ENCODE peak calls at places on chromosomes 16 and 17, in four cellular contexts. U is stimulated activated CD4-positive, alpha-beta T cell treated with anti-CD3 and anti-CD28 coated beads, Interleukin-4, amount 100 ng/mL, for 24 hours; Q is nephron progenitor cell; Y is substantia nigra. K is an unnamed sample.

GRCh38 chr17:77821114-77821513 is 137.4 kb upstream of the TNRC6C start:
- DNase-seq in Y (no peak), Q (peak), U (no peak), K (no peak)

GRCh38 chr17:74843352-74843627 is 16.4 kb downstream of the GRIN2C start:
- DNase-seq in Q (no peak), U (no peak), Y (no peak), K (no peak)

GRCh38 chr17:28985950-28986713 is 19.7 kb downstream of the SEZ6 start:
- DNase-seq in U (no peak), Q (peak), Y (no peak), K (no peak)

GRCh38 chr17:51029568-51030463 is 90.9 kb downstream of the SPAG9 start:
- DNase-seq in U (no peak), Y (no peak), Q (no peak), K (peak)

GRCh38 chr16:24670623-24671454 is 58.6 kb upstream of the TNRC6A start:
- DNase-seq in Y (peak), U (no peak), Q (peak), K (peak)

GRCh38 chr17:58560511-58560910 is 46.1 kb upstream of the MTMR4 start:
- DNase-seq in Q (no peak), U (no peak), Y (no peak), K (peak)

GRCh38 chr16:12613131-12613991 is 190.3 kb downstream of the CPPED1 start:
- DNase-seq in U (peak), Q (no peak), Y (no peak), K (peak)

GRCh38 chr17:72498671-72499210 is 377.9 kb downstream of the SOX9 start:
- DNase-seq in Y (no peak), Q (no peak), U (no peak), K (no peak)

GRCh38 chr17:1907818-1908698 is 78.3 kb downstream of the RPA1 start:
- DNase-seq in U (no peak), Q (peak), Y (no peak), K (peak)

GRCh38 chr17:28878981-28879380 is 18.6 kb downstream of the FLOT2 start:
- DNase-seq in U (no peak), Y (no peak), Q (peak), K (peak)

GRCh38 chr16:12874135-12874534 is 27.3 kb upstream of the SHISA9 start:
- DNase-seq in Q (no peak), U (no peak), Y (no peak), K (no peak)

GRCh38 chr16:84726670-84727467 is 27.1 kb downstream of the USP10 start:
- DNase-seq in Q (no peak), U (peak), Y (no peak), K (no peak)

GRCh38 chr16:24610421-24610765 is 71.0 kb downstream of the RBBP6 start:
- DNase-seq in U (peak), Q (peak), Y (no peak), K (peak)

GRCh38 chr17:76003915-76004314 is 3.3 kb downstream of the CDK3 start:
- DNase-seq in U (no peak), Q (no peak), Y (no peak), K (no peak)

GRCh38 chr16:57639172-57639571 is 10.7 kb downstream of the ADGRG1 start:
- DNase-seq in U (no peak), Y (no peak), Q (peak), K (peak)

GRCh38 chr16:11409398-11409797 is 64.1 kb downstream of the RMI2 start:
- DNase-seq in U (no peak), Q (no peak), Y (no peak), K (peak)

GRCh38 chr17:9974460-9975381 is 69.7 kb upstream of the RCVRN start:
- DNase-seq in Y (no peak), Q (no peak), U (no peak), K (no peak)

GRCh38 chr17:18191071-18191667 is 7.5 kb downstream of the ALKBH5 start:
- DNase-seq in Q (no peak), U (no peak), Y (no peak), K (peak)

GRCh38 chr17:7132511-7133094 is 18.0 kb upstream of the ASGR2 start:
- DNase-seq in Q (peak), Y (no peak), U (peak), K (no peak)

GRCh38 chr17:79740413-79740812 is 9.7 kb downstream of the ENPP7 start:
- DNase-seq in Y (no peak), Q (no peak), U (no peak), K (no peak)

GRCh38 chr17:412211-413015 is 59.8 kb upstream of the RPH3AL start:
- DNase-seq in U (peak), Y (no peak), Q (peak), K (peak)

GRCh38 chr16:57791903-57792461 is 10.3 kb downstream of the KIFC3 start:
- DNase-seq in U (no peak), Q (no peak), Y (no peak), K (no peak)